ENCODE peak calls at places on chromosomes 12 and 14, in ten cellular contexts. F is gastrocnemius medialis; T is aorta; V is CD4-positive, alpha-beta memory T cell; N is left lung; O is cardiac muscle cell; K is HAP-1; Q is psoas muscle; H is right cardiac atrium; X is CD4-positive, CD25-positive, alpha-beta regulatory T cell. I is an unnamed sample.

GRCh38 chr14:48805315-48805714 is 780.9 kb downstream of the RPS29 start:
- DNase-seq in N (peak; percentile 57), Q (peak; percentile 31), X (no peak), H (no peak), K (peak; percentile 48), T (no peak), F (no peak), V (no peak), O (no peak), I (no peak)

GRCh38 chr12:12202747-12203146 is 64.1 kb downstream of the LRP6 start:
- DNase-seq in H (no peak), T (no peak), X (no peak), N (no peak), V (no peak), O (peak; percentile 19), K (no peak), F (no peak), Q (no peak), I (no peak)

GRCh38 chr14:31206536-31207286 is 882 bp downstream of the HECTD1 start:
- DNase-seq in K (peak; percentile 38), Q (no peak), N (peak; percentile 87), H (peak; percentile 31), X (peak; percentile 65), T (no peak), F (peak; percentile 41), O (peak; percentile 39), V (peak; percentile 65), I (peak; percentile 29)

GRCh38 chr12:105100207-105100985 is 7.1 kb upstream of the WASHC4 start:
- DNase-seq in N (no peak), O (peak; percentile 72), F (no peak), T (no peak), K (no peak), V (no peak), X (no peak), Q (no peak), H (no peak), I (no peak)

GRCh38 chr12:52130695-52131094 is 51.2 kb downstream of the SMIM41 start:
- DNase-seq in T (no peak), N (peak; percentile 38), H (no peak), X (no peak), F (peak; percentile 3), K (no peak), O (no peak), V (no peak), Q (no peak), I (no peak)

GRCh38 chr14:74571901-74572828 is 39.9 kb downstream of the LTBP2 start:
- DNase-seq in O (peak; percentile 98), T (peak; percentile 73), V (no peak), F (peak; percentile 47), H (no peak), N (no peak), Q (peak; percentile 46), X (no peak), K (peak; percentile 51), I (no peak)

GRCh38 chr14:102209224-102209966 is 69.7 kb downstream of the WDR20 start:
- DNase-seq in V (no peak), T (no peak), Q (peak; percentile 79), O (peak; percentile 17), X (no peak), N (no peak), K (peak; percentile 32), H (no peak), F (peak; percentile 87), I (peak; percentile 69)

GRCh38 chr12:11664101-11664500 is 14.6 kb downstream of the ETV6 start:
- DNase-seq in O (no peak), V (no peak), K (no peak), X (no peak), Q (no peak), F (no peak), T (no peak), H (no peak), N (no peak), I (no peak)

GRCh38 chr12:27899151-27899661 is 73.3 kb downstream of the PTHLH start:
- DNase-seq in T (no peak), X (peak; percentile 5), F (no peak), N (no peak), H (no peak), Q (no peak), O (peak; percentile 97), V (no peak), K (no peak), I (no peak)

GRCh38 chr12:106300761-106301160 is 1.8 kb upstream of the TCP11L2 start:
- DNase-seq in N (no peak), F (no peak), T (no peak), Q (no peak), H (no peak), X (no peak), O (no peak), V (no peak), K (no peak), I (no peak)

DNA sequence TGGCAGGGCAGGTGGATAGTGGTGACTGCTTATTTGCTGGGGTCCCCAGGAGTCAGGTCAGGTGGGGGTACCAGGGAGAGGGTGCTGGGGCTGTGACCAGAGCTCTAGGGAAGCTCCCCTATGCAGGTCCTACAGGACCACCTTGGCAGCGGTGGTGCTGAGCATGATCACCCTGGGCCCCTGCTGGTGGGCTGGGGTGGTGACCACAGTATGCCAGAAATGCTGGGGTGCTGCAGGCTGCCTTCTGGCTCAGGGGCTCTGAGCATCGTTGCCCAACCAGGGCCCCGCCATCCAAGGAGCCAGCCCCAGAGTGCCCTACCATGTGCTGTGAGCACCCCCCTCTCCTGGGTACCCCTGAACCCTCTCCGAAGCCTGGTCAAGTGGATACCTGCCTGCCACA is 17.5 kb upstream of the NUDT14 start:
- DNase-seq in F (no peak), K (no peak), O (no peak), T (no peak), H (no peak), X (no peak), N (no peak), Q (no peak), V (no peak), I (no peak)
- H3K4me1 ChIP-seq in F (peaks cover 14% of the 10 kb centered on the region), K (no peaks in the 10 kb centered on the region), O (peaks cover 16% of the 10 kb centered on the region), T (no peaks in the 10 kb centered on the region), H (peaks cover 7% of the 10 kb centered on the region), X (peaks cover 43% of the 10 kb centered on the region), N (peaks cover 86% of the 10 kb centered on the region), Q (peaks cover 16% of the 10 kb centered on the region), V (peaks cover 58% of the 10 kb centered on the region), I (peaks cover 16% of the 10 kb centered on the region)

GRCh38 chr12:128823216-128823915 is 392 bp downstream of the SLC15A4 start:
- DNase-seq in X (no peak), H (peak; percentile 21), Q (peak; percentile 63), V (no peak), O (no peak), N (peak; percentile 90), F (peak; percentile 51), T (no peak), K (peak; percentile 48), I (peak; percentile 28)
- H3K4me1 ChIP-seq in X (peaks cover 29% of the 10 kb centered on the region), H (peaks cover 6% of the 10 kb centered on the region), Q (peaks cover 49% of the 10 kb centered on the region), V (peaks cover 42% of the 10 kb centered on the region), O (peaks cover 8% of the 10 kb centered on the region), N (peaks cover 53% of the 10 kb centered on the region), F (peaks cover 56% of the 10 kb centered on the region), T (no peaks in the 10 kb centered on the region), K (no peaks in the 10 kb centered on the region), I (no peaks in the 10 kb centered on the region)

GRCh38 chr12:2111816-2112215 is 59.0 kb downstream of the CACNA1C start:
- DNase-seq in F (no peak), N (no peak), V (no peak), T (peak; percentile 24), X (no peak), O (no peak), K (no peak), H (no peak), Q (no peak), I (no peak)

GRCh38 chr12:2112401-2112800 is 59.6 kb downstream of the CACNA1C start:
- DNase-seq in Q (no peak), F (no peak), V (no peak), O (no peak), K (no peak), T (peak; percentile 9), N (no peak), H (no peak), X (no peak), I (no peak)

GRCh38 chr12:2113080-2113479 is 60.3 kb downstream of the CACNA1C start:
- DNase-seq in K (no peak), O (no peak), X (no peak), H (no peak), Q (no peak), V (no peak), F (no peak), T (peak; percentile 21), N (no peak), I (no peak)

GRCh38 chr12:2114071-2114470 is 61.3 kb downstream of the CACNA1C start:
- DNase-seq in X (no peak), Q (no peak), N (no peak), V (no peak), O (no peak), K (no peak), T (peak; percentile 3), H (no peak), F (no peak), I (no peak)

DNA sequence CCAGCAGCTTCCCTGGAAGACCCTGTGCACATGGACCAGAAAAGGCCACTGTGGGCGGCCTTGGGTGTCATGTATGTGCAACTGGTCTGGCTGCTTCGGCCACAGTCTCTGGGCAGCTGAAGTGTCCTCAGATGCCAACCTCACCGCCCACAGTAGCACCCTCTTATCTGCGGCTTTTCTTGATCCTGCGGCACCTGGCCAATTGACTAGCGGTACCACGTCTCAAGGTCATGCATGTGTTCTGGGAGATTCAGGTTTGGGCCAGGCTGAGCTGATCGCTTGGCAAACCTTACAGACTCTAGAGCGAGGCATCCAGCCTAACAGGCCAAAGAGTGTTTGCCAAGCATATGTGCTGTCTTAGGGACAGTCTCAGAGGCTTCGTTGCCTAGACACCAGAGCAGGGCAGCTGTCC is 60.7 kb downstream of the CACNA1C start:
- DNase-seq in K (no peak), Q (no peak), V (no peak), X (no peak), N (no peak), O (no peak), T (peak; percentile 43), H (peak; percentile 63), F (no peak), I (no peak)
- H3K4me1 ChIP-seq in K (no peaks in the 10 kb centered on the region), Q (no peaks in the 10 kb centered on the region), V (no peaks in the 10 kb centered on the region), X (no peaks in the 10 kb centered on the region), N (no peaks in the 10 kb centered on the region), O (peaks cover 30% of the 10 kb centered on the region), T (no peaks in the 10 kb centered on the region), H (peaks cover 14% of the 10 kb centered on the region), F (no peaks in the 10 kb centered on the region), I (no peaks in the 10 kb centered on the region)

GRCh38 chr14:23297096-23297495 is 5.6 kb downstream of the PPP1R3E start:
- DNase-seq in K (no peak), Q (no peak), T (no peak), O (no peak), V (no peak), X (no peak), H (no peak), F (no peak), N (no peak), I (no peak)

GRCh38 chr14:23297878-23298277 is 4.8 kb downstream of the PPP1R3E start:
- DNase-seq in K (no peak), F (no peak), O (no peak), N (no peak), T (no peak), H (no peak), Q (no peak), X (no peak), V (no peak), I (no peak)

GRCh38 chr14:23294734-23295561 is 7.7 kb downstream of the PPP1R3E start:
- DNase-seq in K (peak; percentile 61), X (peak; percentile 78), T (no peak), H (peak; percentile 41), Q (peak; percentile 58), F (no peak), V (peak; percentile 48), O (peak; percentile 70), N (no peak), I (peak; percentile 62)

GRCh38 chr14:23296012-23296777 is 6.5 kb downstream of the PPP1R3E start:
- DNase-seq in V (no peak), O (no peak), K (no peak), H (no peak), T (no peak), N (no peak), F (no peak), X (no peak), Q (no peak), I (no peak)

GRCh38 chr14:23294346-23294733 is 8.3 kb downstream of the PPP1R3E start:
- DNase-seq in X (no peak), V (no peak), O (no peak), F (no peak), N (no peak), T (no peak), K (no peak), H (no peak), Q (no peak), I (no peak)
- H3K4me1 ChIP-seq in X (peaks cover 8% of the 10 kb centered on the region), V (peaks cover 15% of the 10 kb centered on the region), O (peaks cover 11% of the 10 kb centered on the region), F (peaks cover 9% of the 10 kb centered on the region), N (peaks cover 26% of the 10 kb centered on the region), T (no peaks in the 10 kb centered on the region), K (peaks cover 14% of the 10 kb centered on the region), H (no peaks in the 10 kb centered on the region), Q (peaks cover 18% of the 10 kb centered on the region), I (no peaks in the 10 kb centered on the region)

I was measured in BE2C.